ENCODE peak calls at places on chromosomes 12 and 14, in eight cellular contexts. One of them, this sample, is unnamed.

GRCh38 chr14:64993263-64993662 is 6.6 kb downstream of the FNTB start:
- DNase-seq in endodermal cell: no peak
- DNase-seq in brain microvascular endothelial cell: no peak
- DNase-seq in fibroblast of lung: no peak
- DNase-seq in left ventricle myocardium inferior: no peak
- DNase-seq in neural progenitor cell: no peak
- DNase-seq in body of pancreas: no peak
- DNase-seq in left lung: no peak
- DNase-seq in this sample: no peak

GRCh38 chr12:43154498-43155045 is 397.4 kb downstream of the ADAMTS20 start:
- DNase-seq in endodermal cell: no peak
- DNase-seq in left lung: no peak
- DNase-seq in left ventricle myocardium inferior: no peak
- DNase-seq in body of pancreas: no peak
- DNase-seq in neural progenitor cell: no peak
- DNase-seq in brain microvascular endothelial cell: no peak
- DNase-seq in fibroblast of lung: no peak
- DNase-seq in this sample: no peak

GRCh38 chr12:62701492-62701891 is 233.5 kb downstream of the PPM1H start:
- DNase-seq in neural progenitor cell: no peak
- DNase-seq in brain microvascular endothelial cell: no peak
- DNase-seq in left ventricle myocardium inferior: no peak
- DNase-seq in fibroblast of lung: no peak
- DNase-seq in endodermal cell: no peak
- DNase-seq in body of pancreas: no peak
- DNase-seq in left lung: no peak
- DNase-seq in this sample: no peak

GRCh38 chr14:86334355-86334754 is 804.4 kb downstream of the FLRT2 start:
- DNase-seq in neural progenitor cell: no peak
- DNase-seq in fibroblast of lung: no peak
- DNase-seq in brain microvascular endothelial cell: no peak
- DNase-seq in left lung: no peak
- DNase-seq in left ventricle myocardium inferior: no peak
- DNase-seq in endodermal cell: no peak
- DNase-seq in body of pancreas: no peak
- DNase-seq in this sample: no peak

GRCh38 chr12:108815369-108815768 is 42.0 kb downstream of the SSH1 start:
- DNase-seq in fibroblast of lung: no peak
- DNase-seq in brain microvascular endothelial cell: no peak
- DNase-seq in left ventricle myocardium inferior: no peak
- DNase-seq in left lung: no peak
- DNase-seq in body of pancreas: no peak
- DNase-seq in neural progenitor cell: no peak
- DNase-seq in endodermal cell: no peak
- DNase-seq in this sample: no peak

GRCh38 chr12:52872644-52873384 is 24.0 kb upstream of the KRT78 start:
- DNase-seq in neural progenitor cell: no peak
- DNase-seq in left lung: no peak
- DNase-seq in fibroblast of lung: no peak
- DNase-seq in left ventricle myocardium inferior: no peak
- DNase-seq in body of pancreas: no peak
- DNase-seq in brain microvascular endothelial cell: no peak
- DNase-seq in endodermal cell: no peak
- DNase-seq in this sample: no peak

GRCh38 chr14:74951443-74952194 is 3.8 kb downstream of the PGF start:
- DNase-seq in left lung: peak
- DNase-seq in neural progenitor cell: no peak
- DNase-seq in left ventricle myocardium inferior: no peak
- DNase-seq in fibroblast of lung: no peak
- DNase-seq in brain microvascular endothelial cell: no peak
- DNase-seq in body of pancreas: no peak
- DNase-seq in endodermal cell: no peak
- DNase-seq in this sample: no peak

GRCh38 chr12:122820838-122821271 is 14.4 kb upstream of the HIP1R start:
- DNase-seq in endodermal cell: no peak
- DNase-seq in left ventricle myocardium inferior: no peak
- DNase-seq in neural progenitor cell: no peak
- DNase-seq in fibroblast of lung: no peak
- DNase-seq in brain microvascular endothelial cell: no peak
- DNase-seq in left lung: no peak
- DNase-seq in body of pancreas: no peak
- DNase-seq in this sample: no peak

GRCh38 chr14:84409435-84409834 is 1120.5 kb upstream of the FLRT2 start:
- DNase-seq in fibroblast of lung: no peak
- DNase-seq in left ventricle myocardium inferior: no peak
- DNase-seq in neural progenitor cell: no peak
- DNase-seq in endodermal cell: no peak
- DNase-seq in body of pancreas: no peak
- DNase-seq in left lung: no peak
- DNase-seq in brain microvascular endothelial cell: peak
- DNase-seq in this sample: no peak

GRCh38 chr12:52086944-52087835 is 7.7 kb downstream of the SMIM41 start:
- DNase-seq in left ventricle myocardium inferior: no peak
- DNase-seq in neural progenitor cell: no peak
- DNase-seq in endodermal cell: no peak
- DNase-seq in brain microvascular endothelial cell: no peak
- DNase-seq in left lung: no peak
- DNase-seq in body of pancreas: no peak
- DNase-seq in fibroblast of lung: no peak
- DNase-seq in this sample: no peak

GRCh38 chr12:124718052-124718451 is 145.6 kb downstream of the SCARB1 start:
- DNase-seq in neural progenitor cell: no peak
- DNase-seq in endodermal cell: no peak
- DNase-seq in left lung: no peak
- DNase-seq in body of pancreas: no peak
- DNase-seq in left ventricle myocardium inferior: no peak
- DNase-seq in brain microvascular endothelial cell: no peak
- DNase-seq in fibroblast of lung: no peak
- DNase-seq in this sample: no peak

GRCh38 chr14:84006643-84007137 is 1523.3 kb upstream of the FLRT2 start:
- DNase-seq in brain microvascular endothelial cell: no peak
- DNase-seq in left ventricle myocardium inferior: no peak
- DNase-seq in left lung: no peak
- DNase-seq in endodermal cell: peak
- DNase-seq in body of pancreas: no peak
- DNase-seq in fibroblast of lung: peak
- DNase-seq in neural progenitor cell: peak
- DNase-seq in this sample: no peak

GRCh38 chr14:98743536-98743935 is 528.5 kb downstream of the BCL11B start:
- DNase-seq in left lung: no peak
- DNase-seq in brain microvascular endothelial cell: no peak
- DNase-seq in body of pancreas: no peak
- DNase-seq in endodermal cell: no peak
- DNase-seq in left ventricle myocardium inferior: no peak
- DNase-seq in neural progenitor cell: no peak
- DNase-seq in fibroblast of lung: no peak
- DNase-seq in this sample: no peak

GRCh38 chr12:52148541-52149181 is 43.2 kb downstream of the KRT80 start:
- DNase-seq in left ventricle myocardium inferior: no peak
- DNase-seq in brain microvascular endothelial cell: no peak
- DNase-seq in body of pancreas: peak
- DNase-seq in endodermal cell: peak
- DNase-seq in left lung: peak
- DNase-seq in neural progenitor cell: no peak
- DNase-seq in fibroblast of lung: no peak
- DNase-seq in this sample: peak

GRCh38 chr12:54419088-54419887 is at the start of gene ITGA5:
- DNase-seq in fibroblast of lung: peak
- DNase-seq in left lung: peak
- DNase-seq in neural progenitor cell: peak
- DNase-seq in brain microvascular endothelial cell: peak
- DNase-seq in body of pancreas: peak
- DNase-seq in left ventricle myocardium inferior: peak
- DNase-seq in endodermal cell: peak
- DNase-seq in this sample: peak

GRCh38 chr14:75229923-75230792 is 48.5 kb upstream of the FOS start:
- DNase-seq in left lung: no peak
- DNase-seq in neural progenitor cell: peak
- DNase-seq in brain microvascular endothelial cell: peak
- DNase-seq in left ventricle myocardium inferior: peak
- DNase-seq in endodermal cell: peak
- DNase-seq in body of pancreas: peak
- DNase-seq in fibroblast of lung: no peak
- DNase-seq in this sample: no peak

GRCh38 chr12:27434673-27435565 is 11.6 kb upstream of the SMCO2 start:
- DNase-seq in left ventricle myocardium inferior: no peak
- DNase-seq in fibroblast of lung: peak
- DNase-seq in body of pancreas: peak
- DNase-seq in left lung: no peak
- DNase-seq in neural progenitor cell: peak
- DNase-seq in brain microvascular endothelial cell: peak
- DNase-seq in endodermal cell: peak
- DNase-seq in this sample: no peak

GRCh38 chr14:78595797-78596196 is 425.6 kb downstream of the NRXN3 start:
- DNase-seq in left lung: no peak
- DNase-seq in left ventricle myocardium inferior: no peak
- DNase-seq in body of pancreas: no peak
- DNase-seq in fibroblast of lung: no peak
- DNase-seq in brain microvascular endothelial cell: no peak
- DNase-seq in endodermal cell: peak
- DNase-seq in neural progenitor cell: peak
- DNase-seq in this sample: no peak
- TF ChIP-seq CTCF in left lung: no peak
- TF ChIP-seq CTCF in left ventricle myocardium inferior: no peak
- TF ChIP-seq CTCF in body of pancreas: no peak
- TF ChIP-seq CTCF in fibroblast of lung: no peak
- TF ChIP-seq CTCF in brain microvascular endothelial cell: peak
- TF ChIP-seq CTCF in endodermal cell: peak
- TF ChIP-seq CTCF in neural progenitor cell: peak
- TF ChIP-seq CTCF in this sample: peak

DNA sequence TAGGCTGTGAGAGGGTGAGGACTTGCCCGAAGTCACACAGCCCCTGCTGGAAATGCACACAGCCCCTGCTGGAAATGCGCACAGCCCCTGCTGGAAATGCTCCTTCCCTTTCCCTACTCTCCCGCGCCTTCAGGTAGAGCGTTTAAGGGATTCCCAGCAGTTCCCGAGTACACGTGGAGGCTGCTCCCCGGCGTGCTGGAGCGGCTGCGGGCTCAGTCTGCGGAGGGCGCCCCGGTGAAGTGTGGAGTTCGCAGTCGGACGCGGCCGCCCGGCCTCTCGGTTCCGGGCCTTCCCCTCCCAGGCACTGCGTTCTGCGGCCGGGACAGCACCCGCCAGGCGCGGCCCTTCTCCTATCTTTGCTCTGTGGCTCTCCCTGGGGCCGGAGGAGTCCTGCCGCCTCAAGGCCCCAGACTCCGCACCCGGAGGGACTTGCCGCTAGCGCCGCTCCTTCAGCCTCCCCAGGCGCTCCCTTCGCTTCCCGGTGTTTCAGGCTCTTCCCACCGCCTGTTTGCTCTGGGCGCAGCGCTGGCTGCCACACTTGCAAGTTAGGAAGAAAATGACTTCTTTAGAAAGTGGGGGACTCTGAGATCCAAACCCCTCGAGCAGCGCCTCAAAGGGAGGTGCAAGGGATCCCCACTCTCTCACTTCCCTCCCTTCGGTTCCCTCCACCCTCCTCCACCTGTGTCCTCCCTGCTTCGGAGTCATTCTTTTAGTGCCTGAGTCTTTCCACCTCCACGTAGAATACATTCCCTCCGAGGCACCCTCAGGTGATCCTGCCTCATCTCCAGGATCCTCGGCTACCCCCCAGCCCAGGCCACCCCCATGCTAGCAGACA is 8.3 kb upstream of the TBX5 start:
- DNase-seq in body of pancreas: no peak
- DNase-seq in endodermal cell: peak
- DNase-seq in fibroblast of lung: peak
- DNase-seq in neural progenitor cell: peak
- DNase-seq in brain microvascular endothelial cell: no peak
- DNase-seq in left lung: no peak
- DNase-seq in left ventricle myocardium inferior: no peak
- DNase-seq in this sample: no peak
- H3K4me3 ChIP-seq in body of pancreas: no peak
- H3K4me3 ChIP-seq in endodermal cell: no peak
- H3K4me3 ChIP-seq in fibroblast of lung: peak
- H3K4me3 ChIP-seq in neural progenitor cell: no peak
- H3K4me3 ChIP-seq in brain microvascular endothelial cell: no peak
- H3K4me3 ChIP-seq in left lung: no peak
- H3K4me3 ChIP-seq in left ventricle myocardium inferior: no peak
- H3K4me3 ChIP-seq in this sample: no peak

GRCh38 chr12:32229971-32230606 is 123.4 kb downstream of the BICD1 start:
- DNase-seq in left ventricle myocardium inferior: no peak
- DNase-seq in left lung: no peak
- DNase-seq in brain microvascular endothelial cell: no peak
- DNase-seq in neural progenitor cell: no peak
- DNase-seq in fibroblast of lung: no peak
- DNase-seq in endodermal cell: peak
- DNase-seq in body of pancreas: no peak
- DNase-seq in this sample: no peak

GRCh38 chr12:32226768-32227167 is 120.1 kb downstream of the BICD1 start:
- DNase-seq in left ventricle myocardium inferior: no peak
- DNase-seq in body of pancreas: peak
- DNase-seq in left lung: no peak
- DNase-seq in brain microvascular endothelial cell: no peak
- DNase-seq in fibroblast of lung: no peak
- DNase-seq in endodermal cell: no peak
- DNase-seq in neural progenitor cell: no peak
- DNase-seq in this sample: no peak

GRCh38 chr12:32235251-32235650 is 128.6 kb downstream of the BICD1 start:
- DNase-seq in left lung: no peak
- DNase-seq in neural progenitor cell: no peak
- DNase-seq in body of pancreas: no peak
- DNase-seq in endodermal cell: no peak
- DNase-seq in fibroblast of lung: no peak
- DNase-seq in brain microvascular endothelial cell: no peak
- DNase-seq in left ventricle myocardium inferior: no peak
- DNase-seq in this sample: no peak

GRCh38 chr12:32233568-32233967 is 126.9 kb downstream of the BICD1 start:
- DNase-seq in neural progenitor cell: no peak
- DNase-seq in left lung: no peak
- DNase-seq in body of pancreas: no peak
- DNase-seq in fibroblast of lung: no peak
- DNase-seq in brain microvascular endothelial cell: no peak
- DNase-seq in endodermal cell: no peak
- DNase-seq in left ventricle myocardium inferior: no peak
- DNase-seq in this sample: no peak

DNA sequence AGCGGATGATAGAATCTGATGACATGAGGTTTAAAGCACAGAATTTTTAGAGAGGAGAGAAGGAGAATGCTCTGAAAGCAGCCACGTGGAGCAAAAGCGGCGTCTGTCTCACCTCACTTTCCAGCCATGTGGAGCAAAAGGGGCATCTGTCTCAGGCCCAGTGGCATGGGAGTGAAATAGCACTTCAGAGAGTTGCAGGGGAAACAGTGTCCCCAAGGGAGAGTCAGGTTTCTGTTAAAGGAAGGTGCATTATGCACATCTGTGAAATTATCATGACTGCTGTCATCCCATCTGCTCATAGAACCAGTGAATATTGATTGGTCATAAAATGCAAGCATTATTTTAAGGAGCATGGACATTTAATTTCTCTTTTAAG is 123.9 kb downstream of the BICD1 start:
- DNase-seq in neural progenitor cell: no peak
- DNase-seq in left ventricle myocardium inferior: no peak
- DNase-seq in endodermal cell: peak
- DNase-seq in left lung: no peak
- DNase-seq in fibroblast of lung: no peak
- DNase-seq in body of pancreas: no peak
- DNase-seq in brain microvascular endothelial cell: no peak
- DNase-seq in this sample: no peak
- H3K27ac ChIP-seq in neural progenitor cell: no peak
- H3K27ac ChIP-seq in left ventricle myocardium inferior: no peak
- H3K27ac ChIP-seq in endodermal cell: no peak
- H3K27ac ChIP-seq in left lung: no peak
- H3K27ac ChIP-seq in fibroblast of lung: no peak
- H3K27ac ChIP-seq in body of pancreas: no peak
- H3K27ac ChIP-seq in brain microvascular endothelial cell: no peak
- H3K27ac ChIP-seq in this sample: no peak

GRCh38 chr14:102726191-102726949 is 50.9 kb upstream of the TRAF3 start:
- DNase-seq in left ventricle myocardium inferior: no peak
- DNase-seq in neural progenitor cell: no peak
- DNase-seq in endodermal cell: no peak
- DNase-seq in brain microvascular endothelial cell: no peak
- DNase-seq in fibroblast of lung: no peak
- DNase-seq in left lung: no peak
- DNase-seq in body of pancreas: no peak
- DNase-seq in this sample: no peak
- TF ChIP-seq CTCF in left ventricle myocardium inferior: no peak
- TF ChIP-seq CTCF in neural progenitor cell: no peak
- TF ChIP-seq CTCF in endodermal cell: no peak
- TF ChIP-seq CTCF in brain microvascular endothelial cell: no peak
- TF ChIP-seq CTCF in fibroblast of lung: no peak
- TF ChIP-seq CTCF in left lung: no peak
- TF ChIP-seq CTCF in body of pancreas: no peak
- TF ChIP-seq CTCF in this sample: no peak